ENCODE peak calls at places on chromosomes 4 and X, in five cellular contexts. One of them, this sample, is unnamed. For H3K9me3 and H3K4me1, the result is how much of the 10 kb centered on the place peaks cover.

GRCh38 chrX:150236304-150236703 is 126.8 kb upstream of the MAMLD1 start:
- DNase-seq in transverse colon: no peak
- DNase-seq in adrenal gland: no peak
- DNase-seq in tibial nerve: no peak
- DNase-seq in heart left ventricle: no peak
- DNase-seq in this sample: no peak

GRCh38 chr4:140012688-140013087 is 141.3 kb downstream of the MAML3 start:
- DNase-seq in tibial nerve: peak
- DNase-seq in heart left ventricle: peak
- DNase-seq in transverse colon: peak
- DNase-seq in adrenal gland: peak
- DNase-seq in this sample: peak

GRCh38 chr4:5710065-5710961 is 688 bp upstream of the EVC start:
- DNase-seq in tibial nerve: no peak
- DNase-seq in transverse colon: no peak
- DNase-seq in adrenal gland: no peak
- DNase-seq in heart left ventricle: no peak
- DNase-seq in this sample: no peak

GRCh38 chr4:9594948-9595347 is 150.7 kb downstream of the DEFB131A start:
- DNase-seq in transverse colon: no peak
- DNase-seq in adrenal gland: no peak
- DNase-seq in heart left ventricle: no peak
- DNase-seq in tibial nerve: no peak
- DNase-seq in this sample: no peak

GRCh38 chr4:80540349-80540748 is 204.8 kb downstream of the CFAP299 start:
- DNase-seq in heart left ventricle: no peak
- DNase-seq in adrenal gland: no peak
- DNase-seq in transverse colon: no peak
- DNase-seq in tibial nerve: no peak
- DNase-seq in this sample: no peak

GRCh38 chr4:8202526-8203375 is 3.7 kb downstream of the SH3TC1 start:
- DNase-seq in adrenal gland: no peak
- DNase-seq in heart left ventricle: no peak
- DNase-seq in transverse colon: no peak
- DNase-seq in tibial nerve: no peak
- DNase-seq in this sample: no peak

GRCh38 chr4:158553364-158553763 is 31.7 kb downstream of the RXFP1 start:
- DNase-seq in heart left ventricle: no peak
- DNase-seq in transverse colon: no peak
- DNase-seq in tibial nerve: no peak
- DNase-seq in adrenal gland: no peak
- DNase-seq in this sample: no peak

GRCh38 chrX:85375333-85375738 is 4.1 kb downstream of the POF1B start:
- DNase-seq in heart left ventricle: no peak
- DNase-seq in adrenal gland: no peak
- DNase-seq in transverse colon: peak
- DNase-seq in tibial nerve: no peak
- DNase-seq in this sample: no peak

GRCh38 chr4:18318682-18319410 is 297.3 kb upstream of the LCORL start:
- DNase-seq in transverse colon: no peak
- DNase-seq in heart left ventricle: peak
- DNase-seq in tibial nerve: peak
- DNase-seq in adrenal gland: peak
- DNase-seq in this sample: peak

GRCh38 chr4:172546782-172547181 is 621.8 kb upstream of the GALNT7 start:
- DNase-seq in tibial nerve: no peak
- DNase-seq in transverse colon: no peak
- DNase-seq in adrenal gland: no peak
- DNase-seq in heart left ventricle: no peak
- DNase-seq in this sample: no peak

GRCh38 chrX:45110494-45110893 is 90.2 kb downstream of the DIPK2B start:
- DNase-seq in heart left ventricle: no peak
- DNase-seq in tibial nerve: no peak
- DNase-seq in transverse colon: no peak
- DNase-seq in adrenal gland: no peak
- DNase-seq in this sample: no peak

GRCh38 chrX:44874481-44875184 is 1.6 kb downstream of the KDM6A start:
- DNase-seq in tibial nerve: peak
- DNase-seq in adrenal gland: peak
- DNase-seq in transverse colon: peak
- DNase-seq in heart left ventricle: no peak
- DNase-seq in this sample: peak

GRCh38 chr4:57078685-57079521 is 31.3 kb downstream of the IGFBP7 start:
- DNase-seq in adrenal gland: no peak
- DNase-seq in heart left ventricle: no peak
- DNase-seq in transverse colon: no peak
- DNase-seq in tibial nerve: no peak
- DNase-seq in this sample: no peak

GRCh38 chrX:107445636-107446035 is 3.8 kb upstream of the FRMPD3 start:
- DNase-seq in heart left ventricle: no peak
- DNase-seq in tibial nerve: no peak
- DNase-seq in adrenal gland: no peak
- DNase-seq in transverse colon: no peak
- DNase-seq in this sample: no peak

GRCh38 chrX:107442914-107443527 is 6.4 kb upstream of the FRMPD3 start:
- DNase-seq in adrenal gland: no peak
- DNase-seq in tibial nerve: no peak
- DNase-seq in heart left ventricle: no peak
- DNase-seq in transverse colon: no peak
- DNase-seq in this sample: no peak

GRCh38 chrX:107447642-107448041 is 1.8 kb upstream of the FRMPD3 start:
- DNase-seq in heart left ventricle: no peak
- DNase-seq in transverse colon: no peak
- DNase-seq in adrenal gland: no peak
- DNase-seq in tibial nerve: no peak
- DNase-seq in this sample: no peak

GRCh38 chrX:107448625-107449468 is 605 bp upstream of the FRMPD3 start:
- DNase-seq in transverse colon: no peak
- DNase-seq in tibial nerve: no peak
- DNase-seq in heart left ventricle: no peak
- DNase-seq in adrenal gland: no peak
- DNase-seq in this sample: no peak

DNA sequence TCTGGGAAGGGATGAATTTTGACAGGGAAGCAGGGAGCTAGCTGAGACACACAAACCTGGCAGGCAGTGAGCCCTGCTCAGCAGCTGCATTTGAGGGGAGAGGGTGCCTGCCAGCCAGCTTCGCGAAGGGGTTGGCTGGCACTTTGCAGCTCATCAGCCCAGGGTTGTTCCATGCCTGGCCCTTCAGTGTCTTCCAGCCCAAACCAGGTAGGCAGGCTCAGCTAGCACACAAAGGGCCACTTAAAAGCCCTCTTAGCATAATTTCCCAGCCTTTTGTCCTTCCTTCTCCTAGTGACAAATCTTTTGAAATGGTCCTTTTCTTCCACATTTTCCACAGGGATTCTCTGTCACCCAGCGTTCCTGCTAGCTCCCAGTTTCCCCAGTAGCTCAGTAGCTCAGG is 4.3 kb upstream of the FRMPD3 start:
- DNase-seq in transverse colon: no peak
- DNase-seq in adrenal gland: no peak
- DNase-seq in tibial nerve: no peak
- DNase-seq in heart left ventricle: no peak
- DNase-seq in this sample: no peak
- TF ChIP-seq CTCF in transverse colon: no peak
- TF ChIP-seq CTCF in adrenal gland: no peak
- TF ChIP-seq CTCF in tibial nerve: no peak
- TF ChIP-seq CTCF in heart left ventricle: no peak
- TF ChIP-seq CTCF in this sample: no peak

DNA sequence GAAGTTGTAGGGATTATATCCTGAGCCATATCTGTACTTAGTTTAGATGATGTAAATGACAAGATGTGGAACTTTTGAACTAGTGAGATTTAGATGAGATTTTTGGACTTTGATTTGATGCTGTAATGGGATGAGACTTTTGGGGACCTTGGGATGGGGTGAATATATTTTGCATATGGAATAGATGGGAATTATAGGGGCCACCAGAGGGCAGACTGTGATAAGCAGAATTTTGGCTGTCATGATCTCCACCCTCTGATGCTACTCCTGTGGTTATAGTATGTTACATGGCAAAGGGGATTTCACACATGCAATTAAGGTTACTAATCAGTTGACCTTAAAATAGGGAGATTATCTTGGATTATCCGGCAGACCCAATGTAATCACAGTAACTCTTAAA is 214.0 kb upstream of the NHS start:
- DNase-seq in transverse colon: no peak
- DNase-seq in tibial nerve: no peak
- DNase-seq in heart left ventricle: no peak
- DNase-seq in adrenal gland: no peak
- DNase-seq in this sample: no peak
- H3K9me3 ChIP-seq in transverse colon: under half
- H3K9me3 ChIP-seq in tibial nerve: under half
- H3K9me3 ChIP-seq in heart left ventricle: under half
- H3K9me3 ChIP-seq in adrenal gland: under half
- H3K9me3 ChIP-seq in this sample: under half

GRCh38 chrX:129760155-129760554 is 19.6 kb upstream of the SASH3 start:
- DNase-seq in adrenal gland: no peak
- DNase-seq in tibial nerve: no peak
- DNase-seq in transverse colon: no peak
- DNase-seq in heart left ventricle: no peak
- DNase-seq in this sample: no peak

GRCh38 chrX:129759576-129760061 is 20.1 kb upstream of the SASH3 start:
- DNase-seq in heart left ventricle: no peak
- DNase-seq in adrenal gland: no peak
- DNase-seq in transverse colon: peak
- DNase-seq in tibial nerve: peak
- DNase-seq in this sample: peak

GRCh38 chrX:129762448-129762847 is 17.3 kb upstream of the SASH3 start:
- DNase-seq in adrenal gland: no peak
- DNase-seq in tibial nerve: no peak
- DNase-seq in transverse colon: no peak
- DNase-seq in heart left ventricle: no peak
- DNase-seq in this sample: no peak

GRCh38 chrX:129761596-129761995 is 18.2 kb upstream of the SASH3 start:
- DNase-seq in tibial nerve: no peak
- DNase-seq in heart left ventricle: no peak
- DNase-seq in transverse colon: no peak
- DNase-seq in adrenal gland: no peak
- DNase-seq in this sample: no peak

GRCh38 chrX:129760981-129761380 is 18.8 kb upstream of the SASH3 start:
- DNase-seq in adrenal gland: no peak
- DNase-seq in heart left ventricle: no peak
- DNase-seq in tibial nerve: no peak
- DNase-seq in transverse colon: no peak
- DNase-seq in this sample: no peak
- H3K4me1 ChIP-seq in adrenal gland: under half
- H3K4me1 ChIP-seq in heart left ventricle: under half
- H3K4me1 ChIP-seq in tibial nerve: under half
- H3K4me1 ChIP-seq in transverse colon: under half
- H3K4me1 ChIP-seq in this sample: under half

GRCh38 chrX:105190252-105190853 is 30.1 kb downstream of the TEX13A start:
- DNase-seq in heart left ventricle: no peak
- DNase-seq in adrenal gland: peak
- DNase-seq in tibial nerve: peak
- DNase-seq in transverse colon: peak
- DNase-seq in this sample: peak
- TF ChIP-seq CTCF in heart left ventricle: peak
- TF ChIP-seq CTCF in adrenal gland: peak
- TF ChIP-seq CTCF in tibial nerve: peak
- TF ChIP-seq CTCF in transverse colon: peak
- TF ChIP-seq CTCF in this sample: peak

GRCh38 chr4:86367577-86367976 is 7.7 kb upstream of the MAPK10 start:
- DNase-seq in heart left ventricle: no peak
- DNase-seq in transverse colon: no peak
- DNase-seq in tibial nerve: no peak
- DNase-seq in adrenal gland: no peak
- DNase-seq in this sample: no peak
- H3K9me3 ChIP-seq in heart left ventricle: under half
- H3K9me3 ChIP-seq in transverse colon: under half
- H3K9me3 ChIP-seq in tibial nerve: under half
- H3K9me3 ChIP-seq in adrenal gland: under half
- H3K9me3 ChIP-seq in this sample: under half

DNA sequence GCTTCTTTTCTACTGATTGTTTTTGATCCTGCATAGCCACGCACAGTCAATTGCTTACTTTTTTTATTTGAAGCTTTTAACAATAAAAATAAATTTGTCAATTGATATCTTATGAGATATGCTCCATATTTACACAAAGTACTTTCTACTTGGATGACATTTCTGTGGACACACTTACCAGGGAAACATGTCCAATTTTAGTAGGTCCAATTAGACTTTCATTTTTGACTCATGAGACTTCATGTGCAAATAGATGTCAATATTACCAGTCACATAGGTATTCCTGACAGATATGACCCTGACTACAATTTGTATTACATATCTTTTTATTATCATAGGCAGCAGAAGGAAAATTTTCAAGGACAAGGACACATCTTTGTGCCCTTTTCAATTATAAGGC is 219.9 kb upstream of the ANKRD50 start:
- DNase-seq in heart left ventricle: no peak
- DNase-seq in transverse colon: no peak
- DNase-seq in adrenal gland: no peak
- DNase-seq in tibial nerve: no peak
- DNase-seq in this sample: no peak
- H3K4me1 ChIP-seq in heart left ventricle: under half
- H3K4me1 ChIP-seq in transverse colon: under half
- H3K4me1 ChIP-seq in adrenal gland: under half
- H3K4me1 ChIP-seq in tibial nerve: under half
- H3K4me1 ChIP-seq in this sample: under half

GRCh38 chrX:32489125-32489524 is 722.2 kb downstream of the DMD start:
- DNase-seq in heart left ventricle: no peak
- DNase-seq in tibial nerve: no peak
- DNase-seq in transverse colon: no peak
- DNase-seq in adrenal gland: no peak
- DNase-seq in this sample: no peak

GRCh38 chrX:32480019-32480418 is 731.3 kb downstream of the DMD start:
- DNase-seq in transverse colon: no peak
- DNase-seq in heart left ventricle: no peak
- DNase-seq in tibial nerve: no peak
- DNase-seq in adrenal gland: no peak
- DNase-seq in this sample: no peak

DNA sequence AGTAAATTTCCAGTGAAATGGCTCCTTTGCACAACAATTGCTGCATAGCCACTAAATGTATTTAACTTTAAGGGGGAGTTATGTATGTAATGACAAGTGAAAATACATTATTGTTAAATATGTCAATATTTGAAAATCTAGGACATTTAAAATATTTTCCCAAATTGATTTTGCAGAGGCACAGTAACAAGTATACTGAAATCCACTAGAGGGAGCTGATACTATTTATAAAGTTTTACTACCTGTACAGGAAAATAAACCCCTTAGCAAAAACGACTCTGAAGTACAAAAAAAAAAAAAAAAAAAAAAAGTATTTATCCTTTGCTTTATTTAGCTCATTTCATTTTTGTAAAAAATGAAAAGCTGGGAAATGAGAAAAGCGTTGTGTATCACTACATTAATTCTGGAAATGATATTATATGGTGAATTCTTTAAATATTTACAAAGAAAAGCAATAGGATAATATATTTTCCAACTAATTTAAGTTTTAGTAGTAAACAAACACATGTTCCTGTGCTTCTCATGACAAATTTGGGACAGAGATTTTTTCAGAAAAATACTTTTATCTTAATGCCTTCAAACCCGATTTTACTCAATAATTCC is 727.7 kb downstream of the DMD start:
- DNase-seq in transverse colon: no peak
- DNase-seq in heart left ventricle: no peak
- DNase-seq in tibial nerve: no peak
- DNase-seq in adrenal gland: no peak
- DNase-seq in this sample: no peak
- TF ChIP-seq CTCF in transverse colon: no peak
- TF ChIP-seq CTCF in heart left ventricle: no peak
- TF ChIP-seq CTCF in tibial nerve: no peak
- TF ChIP-seq CTCF in adrenal gland: peak
- TF ChIP-seq CTCF in this sample: no peak